ENCODE peak calls at places on chromosomes 4 and X, in nine cellular contexts. One of them, this sample, is unnamed.

GRCh38 chrX:130245441-130245840 is 23.3 kb downstream of the ZNF280C start:
- DNase-seq in hepatocyte: no peak
- DNase-seq in ovary: no peak
- DNase-seq in mesenchymal stem cell: peak; percentile 36
- DNase-seq in body of pancreas: no peak
- DNase-seq in tibial nerve: no peak
- DNase-seq in Peyer's patch: no peak
- DNase-seq in colonic mucosa: no peak
- DNase-seq in left lung: no peak
- DNase-seq in this sample: no peak

GRCh38 chrX:123223409-123223808 is 39.3 kb downstream of the GRIA3 start:
- DNase-seq in hepatocyte: no peak
- DNase-seq in ovary: no peak
- DNase-seq in mesenchymal stem cell: no peak
- DNase-seq in body of pancreas: no peak
- DNase-seq in tibial nerve: no peak
- DNase-seq in Peyer's patch: no peak
- DNase-seq in colonic mucosa: no peak
- DNase-seq in left lung: no peak
- DNase-seq in this sample: no peak

GRCh38 chr4:106869551-106869950 is 166.6 kb downstream of the DKK2 start:
- DNase-seq in hepatocyte: no peak
- DNase-seq in ovary: no peak
- DNase-seq in mesenchymal stem cell: peak; percentile 83
- DNase-seq in body of pancreas: no peak
- DNase-seq in tibial nerve: no peak
- DNase-seq in Peyer's patch: no peak
- DNase-seq in colonic mucosa: no peak
- DNase-seq in left lung: no peak
- DNase-seq in this sample: no peak

GRCh38 chr4:10006604-10007435 is 14.5 kb downstream of the SLC2A9 start:
- DNase-seq in hepatocyte: peak; percentile 81
- DNase-seq in ovary: no peak
- DNase-seq in mesenchymal stem cell: no peak
- DNase-seq in body of pancreas: peak; percentile 50
- DNase-seq in tibial nerve: no peak
- DNase-seq in Peyer's patch: peak; percentile 82
- DNase-seq in colonic mucosa: peak; percentile 90
- DNase-seq in left lung: peak; percentile 57
- DNase-seq in this sample: no peak

GRCh38 chr4:3009422-3009821 is 46.1 kb downstream of the GRK4 start:
- DNase-seq in hepatocyte: peak; percentile 40
- DNase-seq in ovary: no peak
- DNase-seq in mesenchymal stem cell: peak; percentile 20
- DNase-seq in body of pancreas: no peak
- DNase-seq in tibial nerve: no peak
- DNase-seq in Peyer's patch: no peak
- DNase-seq in colonic mucosa: no peak
- DNase-seq in left lung: no peak
- DNase-seq in this sample: no peak

GRCh38 chr4:118753096-118753495 is 67.9 kb downstream of the METTL14 start:
- DNase-seq in hepatocyte: no peak
- DNase-seq in ovary: no peak
- DNase-seq in mesenchymal stem cell: no peak
- DNase-seq in body of pancreas: no peak
- DNase-seq in tibial nerve: no peak
- DNase-seq in Peyer's patch: no peak
- DNase-seq in colonic mucosa: no peak
- DNase-seq in left lung: no peak
- DNase-seq in this sample: no peak

GRCh38 chr4:26150948-26151347 is 169.9 kb upstream of the RBPJ start:
- DNase-seq in hepatocyte: no peak
- DNase-seq in ovary: no peak
- DNase-seq in mesenchymal stem cell: peak; percentile 36
- DNase-seq in body of pancreas: no peak
- DNase-seq in tibial nerve: peak; percentile 24
- DNase-seq in Peyer's patch: no peak
- DNase-seq in colonic mucosa: no peak
- DNase-seq in left lung: no peak
- DNase-seq in this sample: no peak

GRCh38 chrX:119790977-119791436 is 423 bp downstream of the RPL39 start:
- DNase-seq in hepatocyte: peak; percentile 38
- DNase-seq in ovary: no peak
- DNase-seq in mesenchymal stem cell: peak; percentile 47
- DNase-seq in body of pancreas: peak; percentile 19
- DNase-seq in tibial nerve: peak; percentile 13
- DNase-seq in Peyer's patch: no peak
- DNase-seq in colonic mucosa: peak; percentile 29
- DNase-seq in left lung: no peak
- DNase-seq in this sample: peak; percentile 32

GRCh38 chrX:63511361-63511760 is 160.2 kb upstream of the SPIN4 start:
- DNase-seq in hepatocyte: no peak
- DNase-seq in ovary: no peak
- DNase-seq in mesenchymal stem cell: no peak
- DNase-seq in body of pancreas: no peak
- DNase-seq in tibial nerve: no peak
- DNase-seq in Peyer's patch: no peak
- DNase-seq in colonic mucosa: no peak
- DNase-seq in left lung: no peak
- DNase-seq in this sample: no peak

GRCh38 chr4:144355809-144356757 is 215.6 kb upstream of the GYPA start:
- DNase-seq in hepatocyte: peak; percentile 77
- DNase-seq in ovary: no peak
- DNase-seq in mesenchymal stem cell: peak; percentile 94
- DNase-seq in body of pancreas: no peak
- DNase-seq in tibial nerve: peak; percentile 36
- DNase-seq in Peyer's patch: no peak
- DNase-seq in colonic mucosa: peak; percentile 23
- DNase-seq in left lung: peak; percentile 61
- DNase-seq in this sample: no peak

DNA sequence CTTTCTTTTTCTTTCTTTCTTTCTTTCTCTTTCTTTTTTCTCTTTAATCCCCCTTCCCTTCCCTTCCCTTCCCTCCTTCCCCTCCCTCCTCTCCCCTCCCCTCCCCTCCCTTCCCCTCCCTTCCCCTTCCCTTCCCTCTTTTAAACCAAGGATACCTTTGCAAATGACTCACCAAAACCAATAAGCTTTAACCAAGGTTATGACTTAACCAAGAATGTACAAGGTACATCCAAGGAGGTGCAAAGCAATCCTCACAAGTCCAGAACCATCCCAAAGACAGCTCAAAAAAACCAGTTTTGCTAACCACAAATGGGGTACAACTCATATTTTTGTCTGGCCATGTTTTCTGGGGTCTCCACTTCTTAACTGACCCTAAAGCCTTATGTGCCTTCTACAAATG is 174.7 kb upstream of the PPP1R2C start:
- DNase-seq in hepatocyte: no peak
- DNase-seq in ovary: no peak
- DNase-seq in mesenchymal stem cell: no peak
- DNase-seq in body of pancreas: no peak
- DNase-seq in tibial nerve: no peak
- DNase-seq in Peyer's patch: no peak
- DNase-seq in colonic mucosa: no peak
- DNase-seq in left lung: no peak
- DNase-seq in this sample: no peak
- H3K4me1 ChIP-seq in hepatocyte: no peaks in the 10 kb centered on the region
- H3K4me1 ChIP-seq in ovary: no peaks in the 10 kb centered on the region
- H3K4me1 ChIP-seq in mesenchymal stem cell: no peaks in the 10 kb centered on the region
- H3K4me1 ChIP-seq in body of pancreas: no peaks in the 10 kb centered on the region
- H3K4me1 ChIP-seq in tibial nerve: no peaks in the 10 kb centered on the region
- H3K4me1 ChIP-seq in Peyer's patch: no peaks in the 10 kb centered on the region
- H3K4me1 ChIP-seq in colonic mucosa: no peaks in the 10 kb centered on the region
- H3K4me1 ChIP-seq in left lung: no peaks in the 10 kb centered on the region
- H3K4me1 ChIP-seq in this sample: peaks cover 24% of the 10 kb centered on the region

GRCh38 chrX:107723501-107723900 is 52.1 kb downstream of the TSC22D3 start:
- DNase-seq in hepatocyte: no peak
- DNase-seq in ovary: no peak
- DNase-seq in mesenchymal stem cell: no peak
- DNase-seq in body of pancreas: no peak
- DNase-seq in tibial nerve: no peak
- DNase-seq in Peyer's patch: no peak
- DNase-seq in colonic mucosa: no peak
- DNase-seq in left lung: no peak
- DNase-seq in this sample: no peak
- H3K27ac ChIP-seq in hepatocyte: peak overlapping the region; percentile 28
- H3K27ac ChIP-seq in ovary: no peak overlapping the region
- H3K27ac ChIP-seq in mesenchymal stem cell: no peak overlapping the region
- H3K27ac ChIP-seq in body of pancreas: no peak overlapping the region
- H3K27ac ChIP-seq in tibial nerve: peak overlapping the region; percentile 92
- H3K27ac ChIP-seq in Peyer's patch: no peak overlapping the region
- H3K27ac ChIP-seq in colonic mucosa: no peak overlapping the region
- H3K27ac ChIP-seq in left lung: no peak overlapping the region
- H3K27ac ChIP-seq in this sample: no peak overlapping the region

GRCh38 chr4:138226351-138226750 is 15.8 kb downstream of the SLC7A11 start:
- DNase-seq in hepatocyte: no peak
- DNase-seq in ovary: no peak
- DNase-seq in mesenchymal stem cell: no peak
- DNase-seq in body of pancreas: no peak
- DNase-seq in tibial nerve: no peak
- DNase-seq in Peyer's patch: no peak
- DNase-seq in colonic mucosa: no peak
- DNase-seq in left lung: no peak
- DNase-seq in this sample: no peak

GRCh38 chr4:138222041-138222440 is 20.1 kb downstream of the SLC7A11 start:
- DNase-seq in hepatocyte: peak; percentile 17
- DNase-seq in ovary: no peak
- DNase-seq in mesenchymal stem cell: peak; percentile 88
- DNase-seq in body of pancreas: peak; percentile 23
- DNase-seq in tibial nerve: no peak
- DNase-seq in Peyer's patch: no peak
- DNase-seq in colonic mucosa: no peak
- DNase-seq in left lung: no peak
- DNase-seq in this sample: no peak

GRCh38 chr4:138225477-138225876 is 16.7 kb downstream of the SLC7A11 start:
- DNase-seq in hepatocyte: no peak
- DNase-seq in ovary: no peak
- DNase-seq in mesenchymal stem cell: no peak
- DNase-seq in body of pancreas: no peak
- DNase-seq in tibial nerve: no peak
- DNase-seq in Peyer's patch: no peak
- DNase-seq in colonic mucosa: no peak
- DNase-seq in left lung: no peak
- DNase-seq in this sample: no peak

GRCh38 chr4:138223191-138223910 is 18.8 kb downstream of the SLC7A11 start:
- DNase-seq in hepatocyte: no peak
- DNase-seq in ovary: no peak
- DNase-seq in mesenchymal stem cell: no peak
- DNase-seq in body of pancreas: no peak
- DNase-seq in tibial nerve: no peak
- DNase-seq in Peyer's patch: no peak
- DNase-seq in colonic mucosa: no peak
- DNase-seq in left lung: no peak
- DNase-seq in this sample: no peak

DNA sequence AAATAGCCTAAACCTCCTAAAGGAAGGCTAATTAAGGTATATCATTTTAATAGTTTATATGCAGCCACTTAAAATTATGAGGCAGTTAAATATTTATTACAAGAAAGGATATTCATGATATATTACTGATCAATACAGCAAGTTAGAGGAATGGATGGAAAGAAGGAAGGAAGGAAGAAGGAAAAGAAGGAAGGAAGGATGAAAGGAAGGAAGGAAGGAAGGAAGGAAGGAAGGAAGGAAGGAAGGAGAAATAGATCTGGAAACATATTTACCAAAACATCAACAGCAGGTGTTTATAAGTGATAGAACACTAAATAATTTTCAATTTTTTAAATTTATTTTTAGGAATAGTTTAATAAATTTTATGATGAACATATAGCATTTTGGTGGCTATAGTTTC is 17.5 kb downstream of the SLC7A11 start:
- DNase-seq in hepatocyte: no peak
- DNase-seq in ovary: no peak
- DNase-seq in mesenchymal stem cell: no peak
- DNase-seq in body of pancreas: no peak
- DNase-seq in tibial nerve: no peak
- DNase-seq in Peyer's patch: no peak
- DNase-seq in colonic mucosa: no peak
- DNase-seq in left lung: no peak
- DNase-seq in this sample: no peak
- H3K4me1 ChIP-seq in hepatocyte: no peaks in the 10 kb centered on the region
- H3K4me1 ChIP-seq in ovary: no peaks in the 10 kb centered on the region
- H3K4me1 ChIP-seq in mesenchymal stem cell: no peaks in the 10 kb centered on the region
- H3K4me1 ChIP-seq in body of pancreas: peaks cover 11% of the 10 kb centered on the region
- H3K4me1 ChIP-seq in tibial nerve: peaks cover 6% of the 10 kb centered on the region
- H3K4me1 ChIP-seq in Peyer's patch: no peaks in the 10 kb centered on the region
- H3K4me1 ChIP-seq in colonic mucosa: peaks cover 6% of the 10 kb centered on the region
- H3K4me1 ChIP-seq in left lung: peaks cover 9% of the 10 kb centered on the region
- H3K4me1 ChIP-seq in this sample: no peaks in the 10 kb centered on the region

DNA sequence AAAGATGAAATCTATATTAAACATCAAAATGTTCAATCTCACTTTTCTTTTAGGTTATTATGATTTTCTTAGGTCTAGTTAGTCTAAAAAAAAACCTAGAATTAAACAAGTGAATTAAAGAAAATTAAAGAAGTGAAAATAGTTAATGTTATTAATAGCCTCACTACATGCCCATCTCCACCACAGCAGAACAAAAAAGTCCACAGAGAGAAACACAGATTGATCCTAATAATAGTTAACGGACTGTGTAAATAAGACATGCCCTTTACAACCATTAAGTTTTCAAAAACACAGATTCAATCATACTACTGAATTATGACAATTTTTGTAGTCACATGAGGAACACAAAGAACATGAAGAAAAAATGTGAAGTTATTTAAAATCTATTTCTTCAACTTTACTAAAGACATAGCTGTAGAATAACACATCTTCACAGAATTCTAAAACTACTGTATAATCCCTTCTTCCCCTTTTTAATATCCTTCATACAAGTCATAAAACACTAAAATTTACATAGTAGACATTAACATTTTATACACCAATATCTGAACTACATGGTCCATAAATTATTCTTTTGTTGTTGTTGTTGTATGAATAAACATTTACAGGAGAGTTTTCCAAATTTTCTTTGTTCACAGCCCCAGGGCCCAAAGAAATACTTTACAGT is 15.3 kb downstream of the HELQ start:
- DNase-seq in hepatocyte: no peak
- DNase-seq in ovary: no peak
- DNase-seq in mesenchymal stem cell: no peak
- DNase-seq in body of pancreas: no peak
- DNase-seq in tibial nerve: no peak
- DNase-seq in Peyer's patch: no peak
- DNase-seq in colonic mucosa: no peak
- DNase-seq in left lung: no peak
- DNase-seq in this sample: no peak
- H3K27ac ChIP-seq in hepatocyte: no peak overlapping the region
- H3K27ac ChIP-seq in ovary: no peak overlapping the region
- H3K27ac ChIP-seq in mesenchymal stem cell: no peak overlapping the region
- H3K27ac ChIP-seq in body of pancreas: no peak overlapping the region
- H3K27ac ChIP-seq in tibial nerve: no peak overlapping the region
- H3K27ac ChIP-seq in Peyer's patch: no peak overlapping the region
- H3K27ac ChIP-seq in colonic mucosa: no peak overlapping the region
- H3K27ac ChIP-seq in left lung: no peak overlapping the region
- H3K27ac ChIP-seq in this sample: no peak overlapping the region